ENCODE peak calls at places on chromosomes 3 and 15, in eight cellular contexts. Z, O, K, V, I, H, G and A are unnamed samples.

GRCh38 chr3:52845691-52846426 is 11.0 kb upstream of the MUSTN1 start:
- DNase-seq in Z (no peak), O (no peak), K (no peak), V (no peak), I (peak; percentile 25), H (no peak), G (no peak), A (no peak)

GRCh38 chr3:197494366-197495058 is 61.3 kb downstream of the BDH1 start:
- DNase-seq in Z (no peak), O (no peak), K (peak; percentile 65), V (no peak), I (no peak), H (no peak), G (peak; percentile 37), A (no peak)

GRCh38 chr3:133384331-133385027 is 15.4 kb upstream of the BFSP2 start:
- DNase-seq in Z (peak; percentile 43), O (peak; percentile 61), K (peak; percentile 51), V (peak; percentile 57), I (peak; percentile 46), H (no peak), G (peak; percentile 44), A (peak; percentile 27)

GRCh38 chr15:29452881-29453731 is 183.5 kb upstream of the NSMCE3 start:
- DNase-seq in Z (no peak), O (no peak), K (no peak), V (no peak), I (no peak), H (no peak), G (no peak), A (no peak)

GRCh38 chr15:101025116-101025885 is 106.1 kb downstream of the LRRK1 start:
- DNase-seq in Z (peak; percentile 2), O (no peak), K (no peak), V (no peak), I (no peak), H (no peak), G (no peak), A (no peak)

GRCh38 chr3:71345429-71346027 is 238.0 kb downstream of the FOXP1 start:
- DNase-seq in Z (no peak), O (no peak), K (peak; percentile 90), V (no peak), I (no peak), H (peak; percentile 14), G (no peak), A (no peak)

GRCh38 chr3:28349397-28350000 is 875 bp upstream of the AZI2 start:
- DNase-seq in Z (no peak), O (no peak), K (peak; percentile 82), V (no peak), I (no peak), H (no peak), G (no peak), A (no peak)

GRCh38 chr15:58532126-58532525 is 100.3 kb downstream of the LIPC start:
- DNase-seq in Z (no peak), O (no peak), K (no peak), V (no peak), I (no peak), H (no peak), G (peak; percentile 46), A (no peak)

GRCh38 chr3:11662392-11662990 is 18.8 kb upstream of the VGLL4 start:
- DNase-seq in Z (no peak), O (no peak), K (peak; percentile 36), V (no peak), I (no peak), H (no peak), G (no peak), A (no peak)

GRCh38 chr3:194275721-194276120 is 75.4 kb downstream of the CPN2 start:
- DNase-seq in Z (no peak), O (no peak), K (no peak), V (no peak), I (no peak), H (no peak), G (no peak), A (no peak)

GRCh38 chr3:13123266-13123665 is 50.0 kb upstream of the IQSEC1 start:
- DNase-seq in Z (no peak), O (no peak), K (no peak), V (no peak), I (no peak), H (no peak), G (no peak), A (no peak)

GRCh38 chr15:68578960-68579935 is at the start of gene CORO2B:
- DNase-seq in Z (no peak), O (peak; percentile 49), K (peak; percentile 46), V (peak; percentile 54), I (peak; percentile 23), H (no peak), G (no peak), A (peak; percentile 61)

GRCh38 chr3:66552846-66553245 is 52.0 kb upstream of the LRIG1 start:
- DNase-seq in Z (no peak), O (no peak), K (no peak), V (no peak), I (no peak), H (no peak), G (no peak), A (no peak)

GRCh38 chr3:156449712-156450574 is 105.0 kb downstream of the SSR3 start:
- DNase-seq in Z (no peak), O (peak; percentile 32), K (peak; percentile 54), V (no peak), I (no peak), H (no peak), G (no peak), A (no peak)

GRCh38 chr3:72316501-72317279 is 531.6 kb downstream of the SHQ1 start:
- DNase-seq in Z (no peak), O (no peak), K (no peak), V (no peak), I (no peak), H (no peak), G (no peak), A (no peak)

GRCh38 chr3:134601539-134602439 is 49.0 kb downstream of the KY start:
- DNase-seq in Z (no peak), O (no peak), K (peak; percentile 76), V (peak; percentile 37), I (no peak), H (peak; percentile 20), G (peak; percentile 79), A (peak; percentile 44)

GRCh38 chr3:58418227-58418626 is 15.4 kb downstream of the PDHB start:
- DNase-seq in Z (no peak), O (no peak), K (no peak), V (no peak), I (no peak), H (no peak), G (no peak), A (no peak)

GRCh38 chr3:71456155-71456554 is 127.4 kb downstream of the FOXP1 start:
- DNase-seq in Z (no peak), O (no peak), K (peak; percentile 33), V (no peak), I (no peak), H (no peak), G (no peak), A (no peak)

GRCh38 chr3:49805884-49806701 is 3.0 kb downstream of the INKA1 start:
- DNase-seq in Z (peak; percentile 42), O (peak; percentile 64), K (no peak), V (no peak), I (no peak), H (no peak), G (peak; percentile 23), A (no peak)

GRCh38 chr3:96434616-96435015 is 379.8 kb upstream of the EPHA6 start:
- DNase-seq in Z (no peak), O (no peak), K (no peak), V (no peak), I (no peak), H (no peak), G (peak; percentile 91), A (no peak)

GRCh38 chr3:190737451-190737850 is 125.0 kb downstream of the GMNC start:
- DNase-seq in Z (no peak), O (no peak), K (no peak), V (no peak), I (no peak), H (no peak), G (no peak), A (no peak)

GRCh38 chr3:141661229-141662196 is 76.6 kb upstream of the RNF7 start:
- DNase-seq in Z (no peak), O (no peak), K (no peak), V (no peak), I (no peak), H (no peak), G (no peak), A (no peak)

GRCh38 chr3:149473314-149473990 is 1.0 kb upstream of the TM4SF4 start:
- DNase-seq in Z (peak; percentile 93), O (no peak), K (peak; percentile 89), V (no peak), I (no peak), H (peak; percentile 72), G (peak; percentile 96), A (no peak)

GRCh38 chr3:195075199-195075940 is 195.6 kb downstream of the XXYLT1 start:
- DNase-seq in Z (no peak), O (no peak), K (peak; percentile 13), V (no peak), I (no peak), H (peak; percentile 3), G (peak; percentile 28), A (no peak)

GRCh38 chr15:60362318-60363023 is 35.3 kb downstream of the ANXA2 start:
- DNase-seq in Z (no peak), O (no peak), K (peak; percentile 93), V (no peak), I (peak; percentile 55), H (peak; percentile 78), G (peak; percentile 89), A (no peak)